ENCODE peak calls at places on chromosome 9, in seven cellular contexts. One of them, this sample, is unnamed. For H3K4me1, the result is how much of the 10 kb centered on the place peaks cover.

GRCh38 chr9:131555841-131556673 is 10.7 kb downstream of the PRRT1B start:
- DNase-seq in IMR-90: no peak
- DNase-seq in uterus: no peak
- DNase-seq in fibroblast of lung: no peak
- DNase-seq in aorta: no peak
- DNase-seq in cardiac muscle cell: no peak
- DNase-seq in neuronal stem cell: no peak
- DNase-seq in this sample: peak

GRCh38 chr9:98673681-98674080 is 35.1 kb downstream of the GABBR2 start:
- DNase-seq in uterus: no peak
- DNase-seq in neuronal stem cell: no peak
- DNase-seq in fibroblast of lung: no peak
- DNase-seq in aorta: no peak
- DNase-seq in cardiac muscle cell: no peak
- DNase-seq in IMR-90: no peak
- DNase-seq in this sample: no peak

GRCh38 chr9:83966209-83966582 is 13.8 kb downstream of the HNRNPK start:
- DNase-seq in uterus: no peak
- DNase-seq in aorta: no peak
- DNase-seq in IMR-90: no peak
- DNase-seq in cardiac muscle cell: no peak
- DNase-seq in fibroblast of lung: no peak
- DNase-seq in neuronal stem cell: no peak
- DNase-seq in this sample: no peak

GRCh38 chr9:38026021-38026809 is 42.8 kb downstream of the SHB start:
- DNase-seq in neuronal stem cell: no peak
- DNase-seq in uterus: peak
- DNase-seq in IMR-90: peak
- DNase-seq in fibroblast of lung: peak
- DNase-seq in aorta: peak
- DNase-seq in cardiac muscle cell: no peak
- DNase-seq in this sample: peak

GRCh38 chr9:78074385-78075291 is 43.0 kb upstream of the GNAQ start:
- DNase-seq in uterus: no peak
- DNase-seq in fibroblast of lung: no peak
- DNase-seq in aorta: no peak
- DNase-seq in cardiac muscle cell: no peak
- DNase-seq in neuronal stem cell: no peak
- DNase-seq in IMR-90: no peak
- DNase-seq in this sample: no peak

GRCh38 chr9:19788152-19788551 is 685 bp downstream of the SLC24A2 start:
- DNase-seq in cardiac muscle cell: peak
- DNase-seq in IMR-90: no peak
- DNase-seq in uterus: no peak
- DNase-seq in aorta: no peak
- DNase-seq in fibroblast of lung: no peak
- DNase-seq in neuronal stem cell: peak
- DNase-seq in this sample: no peak

GRCh38 chr9:85425153-85425611 is 316.6 kb downstream of the AGTPBP1 start:
- DNase-seq in fibroblast of lung: peak
- DNase-seq in uterus: no peak
- DNase-seq in IMR-90: no peak
- DNase-seq in aorta: peak
- DNase-seq in neuronal stem cell: peak
- DNase-seq in cardiac muscle cell: peak
- DNase-seq in this sample: no peak

GRCh38 chr9:121317737-121318630 is 50.0 kb downstream of the GSN start:
- DNase-seq in cardiac muscle cell: no peak
- DNase-seq in uterus: no peak
- DNase-seq in IMR-90: no peak
- DNase-seq in aorta: peak
- DNase-seq in neuronal stem cell: no peak
- DNase-seq in fibroblast of lung: no peak
- DNase-seq in this sample: no peak

GRCh38 chr9:82781965-82782392 is 281.0 kb downstream of the RASEF start:
- DNase-seq in uterus: no peak
- DNase-seq in IMR-90: no peak
- DNase-seq in aorta: no peak
- DNase-seq in fibroblast of lung: no peak
- DNase-seq in cardiac muscle cell: no peak
- DNase-seq in neuronal stem cell: no peak
- DNase-seq in this sample: no peak

GRCh38 chr9:90611568-90611967 is 31.1 kb downstream of the DIRAS2 start:
- DNase-seq in neuronal stem cell: no peak
- DNase-seq in cardiac muscle cell: no peak
- DNase-seq in IMR-90: no peak
- DNase-seq in aorta: no peak
- DNase-seq in fibroblast of lung: no peak
- DNase-seq in uterus: no peak
- DNase-seq in this sample: no peak

GRCh38 chr9:70412678-70413426 is 1.6 kb downstream of the KLF9 start:
- DNase-seq in uterus: peak
- DNase-seq in cardiac muscle cell: peak
- DNase-seq in neuronal stem cell: no peak
- DNase-seq in aorta: peak
- DNase-seq in fibroblast of lung: peak
- DNase-seq in IMR-90: peak
- DNase-seq in this sample: peak

GRCh38 chr9:126420643-126421564 is 94.3 kb downstream of the MVB12B start:
- DNase-seq in IMR-90: peak
- DNase-seq in uterus: no peak
- DNase-seq in fibroblast of lung: no peak
- DNase-seq in neuronal stem cell: no peak
- DNase-seq in aorta: no peak
- DNase-seq in cardiac muscle cell: no peak
- DNase-seq in this sample: no peak

GRCh38 chr9:70130266-70130665 is 86.6 kb downstream of the MAMDC2 start:
- DNase-seq in neuronal stem cell: no peak
- DNase-seq in uterus: no peak
- DNase-seq in cardiac muscle cell: peak
- DNase-seq in aorta: no peak
- DNase-seq in fibroblast of lung: no peak
- DNase-seq in IMR-90: no peak
- DNase-seq in this sample: no peak

GRCh38 chr9:110566156-110566555 is 13.4 kb downstream of the SVEP1 start:
- DNase-seq in uterus: no peak
- DNase-seq in neuronal stem cell: no peak
- DNase-seq in IMR-90: no peak
- DNase-seq in fibroblast of lung: no peak
- DNase-seq in aorta: no peak
- DNase-seq in cardiac muscle cell: no peak
- DNase-seq in this sample: no peak

GRCh38 chr9:68740561-68740960 is 35.5 kb downstream of the PIP5K1B start:
- DNase-seq in aorta: no peak
- DNase-seq in uterus: no peak
- DNase-seq in fibroblast of lung: no peak
- DNase-seq in neuronal stem cell: no peak
- DNase-seq in IMR-90: no peak
- DNase-seq in cardiac muscle cell: no peak
- DNase-seq in this sample: no peak

GRCh38 chr9:76882686-76883085 is 23.2 kb downstream of the PRUNE2 start:
- DNase-seq in aorta: no peak
- DNase-seq in neuronal stem cell: no peak
- DNase-seq in uterus: no peak
- DNase-seq in cardiac muscle cell: no peak
- DNase-seq in fibroblast of lung: no peak
- DNase-seq in IMR-90: no peak
- DNase-seq in this sample: no peak

GRCh38 chr9:126692759-126693427 is 79.2 kb downstream of the LMX1B start:
- DNase-seq in cardiac muscle cell: no peak
- DNase-seq in aorta: peak
- DNase-seq in uterus: no peak
- DNase-seq in IMR-90: no peak
- DNase-seq in neuronal stem cell: no peak
- DNase-seq in fibroblast of lung: no peak
- DNase-seq in this sample: peak

GRCh38 chr9:15220658-15221310 is 86.2 kb downstream of the TTC39B start:
- DNase-seq in IMR-90: peak
- DNase-seq in neuronal stem cell: no peak
- DNase-seq in cardiac muscle cell: no peak
- DNase-seq in fibroblast of lung: peak
- DNase-seq in aorta: no peak
- DNase-seq in uterus: no peak
- DNase-seq in this sample: no peak

GRCh38 chr9:76403352-76403751 is 9.1 kb upstream of the RFK start:
- DNase-seq in aorta: no peak
- DNase-seq in IMR-90: peak
- DNase-seq in fibroblast of lung: peak
- DNase-seq in uterus: no peak
- DNase-seq in cardiac muscle cell: no peak
- DNase-seq in neuronal stem cell: no peak
- DNase-seq in this sample: no peak

GRCh38 chr9:72363908-72364678 is 915 bp downstream of the ZFAND5 start:
- DNase-seq in aorta: peak
- DNase-seq in neuronal stem cell: peak
- DNase-seq in uterus: peak
- DNase-seq in cardiac muscle cell: peak
- DNase-seq in fibroblast of lung: peak
- DNase-seq in IMR-90: peak
- DNase-seq in this sample: peak

GRCh38 chr9:132498811-132499210 is 83.6 kb upstream of the BARHL1 start:
- DNase-seq in aorta: no peak
- DNase-seq in uterus: no peak
- DNase-seq in IMR-90: peak
- DNase-seq in neuronal stem cell: no peak
- DNase-seq in cardiac muscle cell: peak
- DNase-seq in fibroblast of lung: no peak
- DNase-seq in this sample: no peak

GRCh38 chr9:100082786-100083185 is 16.0 kb downstream of the ERP44 start:
- DNase-seq in aorta: no peak
- DNase-seq in fibroblast of lung: peak
- DNase-seq in uterus: no peak
- DNase-seq in neuronal stem cell: no peak
- DNase-seq in IMR-90: peak
- DNase-seq in cardiac muscle cell: no peak
- DNase-seq in this sample: no peak

GRCh38 chr9:95435074-95435728 is 81.6 kb downstream of the PTCH1 start:
- DNase-seq in uterus: no peak
- DNase-seq in cardiac muscle cell: no peak
- DNase-seq in IMR-90: no peak
- DNase-seq in aorta: no peak
- DNase-seq in neuronal stem cell: no peak
- DNase-seq in fibroblast of lung: no peak
- DNase-seq in this sample: no peak

GRCh38 chr9:106619211-106619610 is 243.8 kb upstream of the ZNF462 start:
- DNase-seq in neuronal stem cell: no peak
- DNase-seq in fibroblast of lung: peak
- DNase-seq in IMR-90: peak
- DNase-seq in uterus: no peak
- DNase-seq in cardiac muscle cell: no peak
- DNase-seq in aorta: no peak
- DNase-seq in this sample: no peak

GRCh38 chr9:110936252-110936651 is 102.0 kb downstream of the LPAR1 start:
- DNase-seq in neuronal stem cell: no peak
- DNase-seq in IMR-90: no peak
- DNase-seq in cardiac muscle cell: no peak
- DNase-seq in uterus: no peak
- DNase-seq in aorta: no peak
- DNase-seq in fibroblast of lung: no peak
- DNase-seq in this sample: no peak

GRCh38 chr9:89463986-89464901 is 33.7 kb downstream of the SEMA4D start:
- DNase-seq in fibroblast of lung: no peak
- DNase-seq in IMR-90: no peak
- DNase-seq in uterus: no peak
- DNase-seq in aorta: no peak
- DNase-seq in neuronal stem cell: no peak
- DNase-seq in cardiac muscle cell: no peak
- DNase-seq in this sample: peak

GRCh38 chr9:107848598-107848997 is 359.0 kb upstream of the KLF4 start:
- DNase-seq in neuronal stem cell: no peak
- DNase-seq in uterus: no peak
- DNase-seq in IMR-90: no peak
- DNase-seq in cardiac muscle cell: no peak
- DNase-seq in aorta: no peak
- DNase-seq in fibroblast of lung: peak
- DNase-seq in this sample: no peak
- H3K27ac ChIP-seq in neuronal stem cell: no peak
- H3K27ac ChIP-seq in uterus: peak
- H3K27ac ChIP-seq in IMR-90: no peak
- H3K27ac ChIP-seq in cardiac muscle cell: no peak
- H3K27ac ChIP-seq in aorta: no peak
- H3K27ac ChIP-seq in fibroblast of lung: no peak
- H3K27ac ChIP-seq in this sample: no peak

DNA sequence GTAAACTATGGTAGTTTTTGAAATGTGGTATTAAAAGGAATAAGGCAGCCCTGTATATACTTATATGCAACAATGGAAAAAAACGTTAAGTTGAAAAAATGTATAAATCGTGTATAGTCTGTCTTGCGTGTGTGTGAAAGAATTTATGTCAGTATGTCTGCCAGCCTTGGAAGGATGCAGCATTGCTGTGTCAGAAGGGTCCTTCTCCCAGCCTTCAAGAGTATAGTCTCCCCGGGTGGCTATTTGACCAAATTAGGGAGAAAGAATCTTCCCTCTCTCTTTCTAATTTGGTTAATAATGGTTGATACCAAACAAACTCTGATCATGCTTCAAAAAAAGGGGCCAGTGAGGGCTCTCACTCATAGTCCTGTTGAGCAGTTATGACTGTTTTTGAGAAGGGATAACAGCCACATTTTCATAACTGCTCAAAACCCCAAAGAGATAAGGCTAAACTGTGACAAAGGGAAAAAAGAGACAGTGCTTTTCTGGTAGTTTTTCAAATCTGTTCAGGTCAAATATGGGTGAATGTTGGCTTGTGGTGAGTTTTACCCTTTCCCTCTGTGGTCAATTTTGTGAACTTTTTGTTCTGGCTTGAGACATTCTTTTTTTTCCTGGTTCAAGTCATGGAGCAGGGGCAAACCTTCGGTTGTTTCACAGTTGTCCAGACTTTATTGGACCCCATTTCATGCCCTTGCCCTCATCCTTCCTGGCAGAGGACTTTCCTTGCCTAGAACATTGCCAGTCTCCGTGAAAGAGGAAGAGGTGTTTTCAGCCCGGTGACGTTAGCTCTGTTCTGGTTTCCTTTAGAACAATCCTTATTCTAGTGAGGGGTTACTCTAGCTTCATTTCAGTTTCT is 21.0 kb downstream of the SNX30 start:
- DNase-seq in neuronal stem cell: no peak
- DNase-seq in IMR-90: peak
- DNase-seq in cardiac muscle cell: no peak
- DNase-seq in aorta: no peak
- DNase-seq in fibroblast of lung: no peak
- DNase-seq in uterus: no peak
- DNase-seq in this sample: no peak
- H3K4me1 ChIP-seq in neuronal stem cell: under half
- H3K4me1 ChIP-seq in IMR-90: under half
- H3K4me1 ChIP-seq in cardiac muscle cell: under half
- H3K4me1 ChIP-seq in aorta: under half
- H3K4me1 ChIP-seq in fibroblast of lung: under half
- H3K4me1 ChIP-seq in uterus: under half
- H3K4me1 ChIP-seq in this sample: under half

GRCh38 chr9:79976501-79977444 is 405.0 kb downstream of the TLE4 start:
- DNase-seq in aorta: no peak
- DNase-seq in uterus: no peak
- DNase-seq in neuronal stem cell: peak
- DNase-seq in cardiac muscle cell: no peak
- DNase-seq in fibroblast of lung: no peak
- DNase-seq in IMR-90: no peak
- DNase-seq in this sample: no peak
- H3K27ac ChIP-seq in aorta: no peak
- H3K27ac ChIP-seq in uterus: no peak
- H3K27ac ChIP-seq in neuronal stem cell: peak
- H3K27ac ChIP-seq in cardiac muscle cell: no peak
- H3K27ac ChIP-seq in fibroblast of lung: no peak
- H3K27ac ChIP-seq in IMR-90: no peak
- H3K27ac ChIP-seq in this sample: no peak

GRCh38 chr9:134403682-134404301 is 77.5 kb downstream of the RXRA start:
- DNase-seq in cardiac muscle cell: no peak
- DNase-seq in uterus: peak
- DNase-seq in neuronal stem cell: no peak
- DNase-seq in aorta: peak
- DNase-seq in fibroblast of lung: peak
- DNase-seq in IMR-90: peak
- DNase-seq in this sample: no peak
- H3K4me1 ChIP-seq in cardiac muscle cell: under half
- H3K4me1 ChIP-seq in uterus: half or more
- H3K4me1 ChIP-seq in neuronal stem cell: under half
- H3K4me1 ChIP-seq in aorta: under half
- H3K4me1 ChIP-seq in fibroblast of lung: under half
- H3K4me1 ChIP-seq in IMR-90: under half
- H3K4me1 ChIP-seq in this sample: under half